ENCODE peak calls at places on chromosomes 16 and 17, in nine cellular contexts. T is AG09319; N is epithelial cell of esophagus; E is fibroblast of pulmonary artery; D is progenitor cell of endocrine pancreas; K is activated CD8-positive, alpha-beta T cell treated with anti-CD3 and anti-CD28 coated beads for 36 hours; O is fibroblast of lung; A is right lobe of liver; L is neural progenitor cell. Q is an unnamed sample.

GRCh38 chr17:80421381-80422090 is 6.6 kb downstream of the ENDOV start:
- DNase-seq in O (no peak), N (no peak), E (no peak), L (no peak), T (no peak), K (no peak), A (no peak), D (no peak), Q (no peak)

GRCh38 chr17:74649909-74650308 is 26.4 kb upstream of the CD300E start:
- DNase-seq in T (no peak), K (no peak), O (no peak), L (no peak), E (no peak), D (no peak), N (no peak), A (no peak), Q (no peak)

GRCh38 chr17:40437095-40437732 is 6.0 kb upstream of the IGFBP4 start:
- DNase-seq in K (no peak), L (no peak), N (no peak), E (peak), T (no peak), O (peak), D (no peak), A (no peak), Q (peak)

GRCh38 chr16:143456-143855 is 5.0 kb upstream of the NPRL3 start:
- DNase-seq in A (peak), E (peak), N (peak), T (no peak), D (no peak), L (no peak), K (no peak), O (no peak), Q (no peak)

GRCh38 chr17:173064-173911 is 8.2 kb downstream of the DOC2B start:
- DNase-seq in O (no peak), T (no peak), L (no peak), E (no peak), D (no peak), K (no peak), N (no peak), A (no peak), Q (no peak)

GRCh38 chr17:8855477-8856204 is 11.8 kb downstream of the PIK3R6 start:
- DNase-seq in D (no peak), A (no peak), N (no peak), T (no peak), O (no peak), K (peak), E (no peak), L (no peak), Q (no peak)

GRCh38 chr16:88633684-88634140 is 4.7 kb upstream of the IL17C start:
- DNase-seq in N (peak), E (peak), D (no peak), L (peak), K (peak), O (no peak), A (no peak), T (no peak), Q (peak)

GRCh38 chr17:65198653-65199382 is 61.6 kb downstream of the RGS9 start:
- DNase-seq in E (peak), K (no peak), O (peak), N (peak), D (no peak), T (peak), A (no peak), L (peak), Q (no peak)

GRCh38 chr17:78381601-78382168 is 3.2 kb downstream of the PGS1 start:
- DNase-seq in A (no peak), T (no peak), K (peak), L (no peak), E (no peak), N (peak), O (no peak), D (no peak), Q (no peak)

GRCh38 chr17:75723201-75723930 is 2.1 kb downstream of the ITGB4 start:
- DNase-seq in E (no peak), K (no peak), L (no peak), N (peak), A (no peak), T (no peak), O (no peak), D (no peak), Q (peak)

GRCh38 chr17:60421273-60422161 is 772 bp upstream of the CHCT1 start:
- DNase-seq in D (peak), O (peak), T (no peak), E (peak), L (peak), N (peak), K (peak), A (peak), Q (peak)

GRCh38 chr17:77529328-77529650 is 388.5 kb downstream of the SEC14L1 start:
- DNase-seq in A (no peak), D (no peak), O (no peak), E (no peak), N (no peak), L (no peak), K (no peak), T (no peak), Q (no peak)

DNA sequence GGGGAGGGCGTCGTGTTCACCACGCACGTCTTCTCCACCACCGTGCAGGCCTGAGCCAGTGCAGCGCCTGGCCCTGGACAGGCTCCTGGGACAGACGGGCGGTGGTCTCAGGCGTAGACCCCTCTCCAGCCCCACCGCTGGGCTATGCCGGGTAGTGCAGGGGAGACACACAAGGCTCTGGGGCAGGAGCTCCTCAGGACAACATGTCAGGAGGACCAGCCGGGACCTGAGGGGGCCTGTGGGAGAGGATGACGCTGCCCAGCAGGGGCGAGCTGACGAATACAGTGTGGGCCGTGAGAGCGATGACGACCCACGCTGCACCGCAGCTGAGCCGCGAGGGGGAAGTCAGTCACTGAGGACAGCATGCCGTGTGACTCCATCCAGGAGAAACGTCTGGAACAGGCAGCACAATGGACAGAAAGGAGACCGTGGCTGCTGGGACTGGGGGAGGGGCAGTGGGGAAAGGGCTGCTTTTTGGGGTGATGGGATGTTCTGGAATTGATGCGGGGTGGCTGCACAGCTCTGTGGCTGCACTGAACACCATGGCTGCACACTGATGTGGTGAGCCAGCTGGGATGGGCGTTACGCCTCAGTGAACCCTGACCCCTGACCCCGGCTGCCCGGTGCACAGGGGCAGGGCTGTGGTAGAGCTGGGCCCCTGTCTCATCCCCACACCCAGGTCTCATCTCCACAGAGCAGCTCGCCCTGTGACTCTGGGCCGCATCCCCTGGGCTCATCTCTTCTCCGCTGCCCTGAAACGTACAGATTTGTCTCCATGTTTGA is 20.2 kb downstream of the DNASE1 start:
- DNase-seq in A (no peak), L (peak), D (no peak), N (no peak), E (no peak), K (no peak), T (no peak), O (no peak), Q (no peak)
- TF ChIP-seq CTCF in A (no peak), L (no peak), D (no peak), N (no peak), E (no peak), K (no peak), T (no peak), O (no peak), Q (no peak)

DNA sequence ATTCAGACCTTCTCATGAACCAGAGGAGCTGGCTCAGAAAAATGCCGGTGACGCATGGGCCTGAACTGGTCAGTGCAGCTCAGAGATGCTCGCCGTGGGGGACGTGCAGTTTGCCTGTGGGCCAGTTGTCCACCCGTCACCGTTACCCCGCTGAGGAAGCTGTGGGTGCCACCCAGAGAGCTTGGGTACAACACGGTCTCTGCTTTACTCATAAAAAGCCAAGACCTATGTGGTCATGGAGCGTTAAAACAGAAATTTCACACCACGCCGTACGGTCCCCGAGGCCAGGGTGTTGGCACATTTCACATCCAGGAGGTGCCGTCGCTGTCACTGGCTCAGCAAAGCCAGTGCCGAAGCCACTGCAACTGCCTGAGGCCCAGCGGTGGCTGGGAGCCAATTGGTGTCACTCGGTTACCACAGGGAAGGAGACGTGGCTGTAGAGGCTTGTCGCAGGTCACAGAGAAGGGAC is 120.9 kb downstream of the METRNL start:
- DNase-seq in L (no peak), E (no peak), O (no peak), T (no peak), N (no peak), K (peak), A (peak), D (no peak), Q (peak)
- TF ChIP-seq CTCF in L (no peak), E (no peak), O (no peak), T (no peak), N (no peak), K (no peak), A (no peak), D (no peak), Q (no peak)

DNA sequence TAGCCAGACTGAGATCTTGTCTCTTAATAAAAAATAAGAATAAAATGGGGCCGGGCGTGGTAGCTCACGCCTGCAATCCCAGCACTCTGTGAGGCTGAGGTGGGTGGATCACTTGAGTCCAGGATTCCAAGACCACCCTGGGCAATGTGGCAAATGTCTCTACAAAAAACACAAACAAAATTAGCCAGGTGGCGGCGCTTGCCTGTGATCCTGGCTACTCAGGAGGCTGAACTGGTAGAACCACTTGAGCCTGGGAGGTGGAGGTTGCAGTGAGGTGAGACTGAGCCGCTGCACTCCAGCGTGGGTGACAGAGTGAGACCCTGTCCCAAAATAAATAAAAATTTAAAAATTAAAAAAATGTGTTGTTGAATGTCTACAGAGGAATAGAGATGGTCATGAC is 2.9 kb upstream of the DEF8 start:
- DNase-seq in A (no peak), O (no peak), T (no peak), E (no peak), L (no peak), D (no peak), N (peak), K (no peak), Q (peak)
- TF ChIP-seq CTCF in A (no peak), O (no peak), T (no peak), E (no peak), L (no peak), D (peak), N (peak), K (no peak), Q (no peak)

GRCh38 chr17:6470146-6470718 is 26.0 kb downstream of the PIMREG start:
- DNase-seq in D (no peak), E (no peak), L (no peak), T (no peak), O (no peak), K (no peak), N (no peak), A (no peak), Q (no peak)

GRCh38 chr17:6472517-6472916 is 28.3 kb downstream of the PIMREG start:
- DNase-seq in A (no peak), N (no peak), T (no peak), D (no peak), O (no peak), E (no peak), K (no peak), L (no peak), Q (no peak)

GRCh38 chr17:6470751-6471521 is 26.7 kb downstream of the PIMREG start:
- DNase-seq in N (no peak), A (no peak), K (no peak), O (no peak), E (no peak), T (no peak), L (no peak), D (no peak), Q (no peak)

GRCh38 chr17:6473128-6473767 is 29.0 kb downstream of the PIMREG start:
- DNase-seq in D (peak), L (peak), E (peak), T (peak), A (peak), O (peak), N (peak), K (peak), Q (peak)

DNA sequence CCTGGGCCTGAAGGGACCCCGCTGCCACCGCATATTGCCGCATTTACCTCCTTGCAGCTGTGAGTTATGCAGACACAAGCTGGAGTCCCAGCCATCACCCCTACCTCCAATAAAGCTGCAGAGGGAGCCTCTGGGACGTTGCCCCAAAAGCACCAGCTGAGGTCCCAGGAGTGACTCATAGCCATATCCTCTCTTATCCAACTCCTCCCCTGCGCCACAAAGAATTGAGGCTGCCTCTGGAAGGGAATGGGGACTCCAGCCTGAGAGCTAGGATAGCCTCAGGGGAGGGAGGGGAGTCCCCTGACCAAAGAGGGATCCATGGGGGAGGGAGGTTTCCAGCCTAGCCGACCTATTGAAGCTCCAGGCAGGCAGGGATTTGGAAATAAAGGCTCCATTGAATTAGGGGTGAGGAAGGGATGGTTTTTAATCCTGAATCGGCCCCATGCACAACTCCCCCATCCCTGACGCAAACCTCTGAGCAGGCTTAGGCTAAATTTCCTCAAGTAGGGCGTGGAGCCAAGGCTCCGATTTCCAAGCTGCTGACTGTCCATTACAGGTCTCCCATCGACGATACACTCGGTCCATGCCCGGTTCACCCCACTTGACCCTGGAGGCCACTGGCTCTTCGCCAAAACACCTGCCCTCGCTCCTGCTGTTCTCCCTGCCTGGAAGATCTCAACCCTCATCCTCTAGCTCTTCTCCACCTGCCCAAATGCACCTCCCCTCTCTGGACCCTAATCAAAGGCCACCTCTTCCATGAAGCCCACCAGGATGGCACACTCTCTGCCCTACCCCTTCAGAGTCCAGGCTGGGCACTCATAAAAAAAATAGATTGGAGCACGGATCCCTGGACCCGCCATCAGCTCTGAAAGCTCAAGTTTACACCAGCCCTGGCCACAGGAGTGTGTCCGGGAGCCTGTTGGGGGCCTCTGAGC is 27.5 kb downstream of the PIMREG start:
- DNase-seq in D (no peak), E (peak), O (peak), A (no peak), K (no peak), N (peak), L (peak), T (peak), Q (no peak)
- TF ChIP-seq CTCF in D (no peak), E (peak), O (peak), A (no peak), K (no peak), N (peak), L (no peak), T (peak), Q (no peak)

GRCh38 chr17:11245792-11246191 is 4.8 kb downstream of the SHISA6 start:
- DNase-seq in N (no peak), K (no peak), O (no peak), E (no peak), T (no peak), L (no peak), D (no peak), A (no peak), Q (no peak)

DNA sequence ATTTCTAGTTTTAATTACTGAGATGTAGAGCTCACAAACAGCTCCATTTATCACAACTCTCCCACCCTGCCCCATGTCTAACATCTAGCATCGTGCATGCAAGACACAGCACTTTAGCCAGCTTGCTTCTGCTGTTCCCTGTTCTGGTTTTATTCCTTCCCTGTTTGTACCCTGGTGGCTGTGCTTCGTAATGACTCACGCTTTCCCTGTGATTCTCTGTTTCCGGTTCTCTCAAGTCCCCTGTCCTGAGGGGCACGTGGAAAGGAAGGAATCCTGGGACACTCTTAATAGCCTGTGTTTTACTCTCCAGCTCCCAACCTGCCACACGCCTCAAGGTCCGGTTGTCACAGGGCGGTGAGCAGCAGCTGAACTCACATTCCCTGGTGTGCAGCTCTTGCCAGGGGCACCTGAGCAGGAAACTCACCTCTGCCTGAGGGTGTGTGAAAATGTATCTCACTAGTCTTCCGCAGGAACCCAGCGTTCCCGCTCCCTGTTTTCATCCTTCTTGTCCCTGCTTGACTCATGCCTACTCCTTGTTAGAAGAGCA is 10.6 kb downstream of the SHISA6 start:
- DNase-seq in D (no peak), A (no peak), K (no peak), O (no peak), L (no peak), T (no peak), E (no peak), N (no peak), Q (no peak)
- TF ChIP-seq CTCF in D (no peak), A (no peak), K (no peak), O (no peak), L (no peak), T (no peak), E (no peak), N (no peak), Q (no peak)

GRCh38 chr16:72939247-72939646 is 108.7 kb downstream of the ZFHX3 start:
- DNase-seq in T (no peak), L (no peak), O (peak), N (peak), K (no peak), A (peak), E (peak), D (no peak), Q (no peak)
- TF ChIP-seq CTCF in T (peak), L (no peak), O (peak), N (peak), K (no peak), A (no peak), E (peak), D (no peak), Q (no peak)

GRCh38 chr16:23131436-23131835 is 17.8 kb downstream of the USP31 start:
- DNase-seq in O (no peak), A (no peak), D (no peak), N (no peak), K (no peak), L (no peak), E (no peak), T (no peak), Q (no peak)
- TF ChIP-seq CTCF in O (no peak), A (no peak), D (no peak), N (no peak), K (no peak), L (no peak), E (no peak), T (no peak), Q (no peak)

GRCh38 chr17:55238931-55239297 is 25.8 kb upstream of the HLF start:
- DNase-seq in E (no peak), D (no peak), O (no peak), N (peak), L (peak), A (no peak), T (no peak), K (peak), Q (no peak)
- TF ChIP-seq CTCF in E (no peak), D (no peak), O (no peak), N (no peak), L (peak), A (no peak), T (no peak), K (no peak), Q (no peak)

GRCh38 chr16:65318138-65318537 is 196.3 kb upstream of the CDH11 start:
- DNase-seq in L (peak), N (no peak), T (no peak), K (no peak), O (no peak), D (no peak), A (no peak), E (no peak), Q (no peak)
- TF ChIP-seq CTCF in L (no peak), N (no peak), T (no peak), K (no peak), O (no peak), D (no peak), A (no peak), E (no peak), Q (no peak)

GRCh38 chr16:30659507-30660423 is 1.5 kb downstream of the FBRS start:
- DNase-seq in A (no peak), E (no peak), T (no peak), N (peak), K (peak), D (no peak), O (peak), L (peak), Q (peak)
- TF ChIP-seq CTCF in A (no peak), E (no peak), T (no peak), N (peak), K (no peak), D (peak), O (peak), L (no peak), Q (peak)

Q was measured in Calu3.